ENCODE peak calls at places on chromosomes 5 and 9, in six cellular contexts. One of them, this sample, is unnamed.

GRCh38 chr9:119137479-119137878 is 231.8 kb downstream of the BRINP1 start:
- DNase-seq in PC-3: no peak
- DNase-seq in body of pancreas: no peak
- DNase-seq in cardiac fibroblast: no peak
- DNase-seq in endodermal cell: no peak
- DNase-seq in AG04450: no peak
- DNase-seq in this sample: no peak

GRCh38 chr5:100464418-100464817 is 70.8 kb upstream of the FAM174A start:
- DNase-seq in PC-3: peak
- DNase-seq in body of pancreas: no peak
- DNase-seq in cardiac fibroblast: peak
- DNase-seq in endodermal cell: no peak
- DNase-seq in AG04450: peak
- DNase-seq in this sample: no peak

GRCh38 chr5:165370233-165370632 is 1864.8 kb downstream of the MAT2B start:
- DNase-seq in PC-3: no peak
- DNase-seq in body of pancreas: no peak
- DNase-seq in cardiac fibroblast: no peak
- DNase-seq in endodermal cell: no peak
- DNase-seq in AG04450: no peak
- DNase-seq in this sample: no peak

GRCh38 chr5:143311428-143311827 is 92.1 kb downstream of the NR3C1 start:
- DNase-seq in PC-3: peak
- DNase-seq in body of pancreas: no peak
- DNase-seq in cardiac fibroblast: peak
- DNase-seq in endodermal cell: no peak
- DNase-seq in AG04450: peak
- DNase-seq in this sample: peak

GRCh38 chr5:39376293-39376714 is 12.0 kb upstream of the C9 start:
- DNase-seq in PC-3: peak
- DNase-seq in body of pancreas: peak
- DNase-seq in cardiac fibroblast: peak
- DNase-seq in endodermal cell: peak
- DNase-seq in AG04450: no peak
- DNase-seq in this sample: peak

GRCh38 chr5:132065351-132065937 is 5.0 kb downstream of the IL3 start:
- DNase-seq in PC-3: peak
- DNase-seq in body of pancreas: peak
- DNase-seq in cardiac fibroblast: peak
- DNase-seq in endodermal cell: peak
- DNase-seq in AG04450: peak
- DNase-seq in this sample: peak

GRCh38 chr9:69888876-69889585 is 68.4 kb downstream of the CFAP95 start:
- DNase-seq in PC-3: peak
- DNase-seq in body of pancreas: no peak
- DNase-seq in cardiac fibroblast: no peak
- DNase-seq in endodermal cell: no peak
- DNase-seq in AG04450: no peak
- DNase-seq in this sample: no peak

GRCh38 chr5:10932426-10932825 is 171.4 kb upstream of the DAP start:
- DNase-seq in PC-3: no peak
- DNase-seq in body of pancreas: no peak
- DNase-seq in cardiac fibroblast: no peak
- DNase-seq in endodermal cell: no peak
- DNase-seq in AG04450: no peak
- DNase-seq in this sample: no peak

GRCh38 chr5:140312067-140312790 is 9.3 kb upstream of the PFDN1 start:
- DNase-seq in PC-3: peak
- DNase-seq in body of pancreas: peak
- DNase-seq in cardiac fibroblast: peak
- DNase-seq in endodermal cell: peak
- DNase-seq in AG04450: peak
- DNase-seq in this sample: peak

GRCh38 chr5:43420241-43420640 is 8.1 kb upstream of the CCL28 start:
- DNase-seq in PC-3: no peak
- DNase-seq in body of pancreas: no peak
- DNase-seq in cardiac fibroblast: peak
- DNase-seq in endodermal cell: peak
- DNase-seq in AG04450: no peak
- DNase-seq in this sample: no peak

DNA sequence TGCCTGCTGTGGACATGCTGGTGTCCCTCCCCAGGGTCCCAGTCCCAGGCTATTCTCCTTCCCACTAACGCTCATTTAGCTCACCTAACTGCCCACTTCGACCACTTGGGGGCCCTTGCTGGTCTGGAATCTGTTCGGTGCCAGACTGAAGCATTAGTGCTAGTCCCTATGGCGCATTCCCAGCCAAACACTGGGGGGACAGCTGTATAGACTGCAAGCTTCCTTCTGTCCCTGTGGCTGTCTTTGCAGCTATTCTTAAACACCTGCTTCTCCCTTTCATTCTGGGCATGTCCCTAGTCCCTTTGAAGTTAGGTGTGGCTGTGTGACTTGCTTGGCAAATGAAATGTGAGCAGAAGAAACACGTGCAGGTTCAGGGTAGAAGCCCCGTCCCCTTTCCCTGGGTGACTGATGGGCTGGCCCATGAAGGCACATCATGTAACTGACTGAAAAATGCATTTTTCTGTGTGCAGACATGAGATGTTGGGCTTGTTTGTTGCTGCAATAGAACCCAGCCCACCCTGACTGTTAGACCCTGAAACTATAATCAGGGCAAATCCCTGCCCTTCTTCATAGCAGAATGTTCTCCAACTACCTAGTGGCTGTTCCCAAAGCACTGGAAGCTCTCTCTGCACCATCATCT is 134.4 kb downstream of the BARX1 start:
- DNase-seq in PC-3: peak
- DNase-seq in body of pancreas: no peak
- DNase-seq in cardiac fibroblast: no peak
- DNase-seq in endodermal cell: peak
- DNase-seq in AG04450: no peak
- DNase-seq in this sample: peak
- TF ChIP-seq CTCF in PC-3: peak
- TF ChIP-seq CTCF in body of pancreas: no peak
- TF ChIP-seq CTCF in cardiac fibroblast: no peak
- TF ChIP-seq CTCF in endodermal cell: peak
- TF ChIP-seq CTCF in AG04450: no peak
- TF ChIP-seq CTCF in this sample: peak

DNA sequence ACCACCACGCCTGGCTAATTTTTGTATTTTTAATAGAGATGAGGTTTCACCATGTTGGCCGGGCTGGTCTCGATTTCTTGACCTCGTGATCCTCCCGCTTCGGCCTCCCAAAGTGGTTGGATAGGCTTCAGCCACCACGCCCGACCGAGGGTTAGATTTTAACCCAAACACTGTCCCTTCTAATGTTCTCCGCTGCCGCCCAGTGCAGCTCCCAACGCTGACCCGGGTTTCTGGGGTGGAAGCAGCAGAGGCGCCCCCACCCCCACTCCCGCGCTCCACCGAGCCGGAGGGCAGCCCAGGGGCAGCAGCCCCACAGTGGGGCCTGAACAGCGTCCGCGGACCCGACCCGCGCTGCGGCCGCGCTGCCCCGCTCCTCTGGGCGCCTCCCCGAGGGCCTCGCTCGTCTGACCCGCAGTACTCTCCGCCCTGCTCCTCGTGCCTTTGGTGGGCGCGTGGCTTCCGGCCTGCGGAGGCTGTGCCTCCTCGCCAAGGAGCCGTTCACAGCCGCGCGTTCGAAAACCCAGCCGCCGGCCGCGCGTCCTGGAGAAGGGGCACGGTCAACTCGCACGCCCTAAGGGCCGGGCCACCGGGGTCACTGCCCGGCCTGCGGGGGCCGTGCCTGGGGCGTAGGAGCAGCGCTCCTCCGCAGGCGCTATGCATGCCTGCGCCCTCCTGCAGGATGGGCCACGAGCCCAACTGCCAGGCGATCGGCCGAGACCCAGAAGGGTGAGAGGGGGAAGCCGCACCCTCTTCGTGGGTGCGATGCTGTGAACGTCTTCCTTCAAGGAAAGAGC is 83.0 kb downstream of the HSD17B3 start:
- DNase-seq in PC-3: no peak
- DNase-seq in body of pancreas: no peak
- DNase-seq in cardiac fibroblast: no peak
- DNase-seq in endodermal cell: no peak
- DNase-seq in AG04450: no peak
- DNase-seq in this sample: no peak
- H3K4me3 ChIP-seq in PC-3: no peak
- H3K4me3 ChIP-seq in body of pancreas: no peak
- H3K4me3 ChIP-seq in cardiac fibroblast: no peak
- H3K4me3 ChIP-seq in endodermal cell: no peak
- H3K4me3 ChIP-seq in AG04450: no peak
- H3K4me3 ChIP-seq in this sample: no peak

GRCh38 chr5:80231243-80231642 is 24.6 kb downstream of the SERINC5 start:
- DNase-seq in PC-3: peak
- DNase-seq in body of pancreas: no peak
- DNase-seq in cardiac fibroblast: peak
- DNase-seq in endodermal cell: no peak
- DNase-seq in AG04450: no peak
- DNase-seq in this sample: no peak
- TF ChIP-seq CTCF in PC-3: no peak
- TF ChIP-seq CTCF in body of pancreas: no peak
- TF ChIP-seq CTCF in cardiac fibroblast: no peak
- TF ChIP-seq CTCF in endodermal cell: no peak
- TF ChIP-seq CTCF in AG04450: no peak
- TF ChIP-seq CTCF in this sample: no peak

DNA sequence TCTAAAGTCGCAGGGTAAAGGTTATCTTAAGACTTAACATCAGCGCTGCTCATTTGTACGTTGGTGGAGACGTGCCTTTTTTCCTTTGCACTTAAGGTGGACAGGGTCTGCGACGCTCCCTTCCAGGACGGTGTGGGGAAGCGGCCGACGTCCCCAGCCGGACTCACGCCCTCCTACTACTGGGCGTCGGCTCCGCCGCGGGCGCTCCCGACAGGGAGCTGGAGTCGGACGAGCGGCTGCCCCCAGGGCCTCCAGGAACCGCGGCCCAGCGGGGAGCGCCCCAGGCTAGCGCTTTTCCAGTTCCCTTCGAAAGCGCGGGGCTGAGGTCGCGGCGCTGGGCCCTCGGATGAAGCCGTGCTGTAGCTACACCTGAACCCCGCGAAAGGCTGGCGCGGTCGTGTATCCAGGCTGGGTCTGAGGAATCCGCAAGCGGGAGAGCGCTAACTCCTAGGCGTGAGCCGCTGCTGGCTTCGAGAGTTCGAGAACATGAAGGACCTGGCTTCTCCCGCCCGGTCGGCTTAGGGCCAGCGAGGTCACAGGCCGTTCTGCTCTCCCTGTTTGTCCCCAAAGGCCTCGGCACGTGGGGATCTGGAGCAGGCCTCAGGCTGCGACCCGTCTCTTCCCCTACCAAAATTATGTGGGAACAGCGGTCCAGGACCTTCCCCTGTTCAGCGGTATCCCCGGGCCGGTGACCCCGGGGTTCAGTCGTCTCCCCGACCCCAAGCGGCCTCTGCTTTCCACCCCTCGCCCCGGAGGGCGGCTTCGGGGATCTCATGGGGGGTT is 3.8 kb upstream of the DMRT3 start:
- DNase-seq in PC-3: no peak
- DNase-seq in body of pancreas: no peak
- DNase-seq in cardiac fibroblast: no peak
- DNase-seq in endodermal cell: peak
- DNase-seq in AG04450: no peak
- DNase-seq in this sample: no peak
- H3K4me3 ChIP-seq in PC-3: no peak
- H3K4me3 ChIP-seq in body of pancreas: peak
- H3K4me3 ChIP-seq in cardiac fibroblast: no peak
- H3K4me3 ChIP-seq in endodermal cell: peak
- H3K4me3 ChIP-seq in AG04450: no peak
- H3K4me3 ChIP-seq in this sample: no peak

DNA sequence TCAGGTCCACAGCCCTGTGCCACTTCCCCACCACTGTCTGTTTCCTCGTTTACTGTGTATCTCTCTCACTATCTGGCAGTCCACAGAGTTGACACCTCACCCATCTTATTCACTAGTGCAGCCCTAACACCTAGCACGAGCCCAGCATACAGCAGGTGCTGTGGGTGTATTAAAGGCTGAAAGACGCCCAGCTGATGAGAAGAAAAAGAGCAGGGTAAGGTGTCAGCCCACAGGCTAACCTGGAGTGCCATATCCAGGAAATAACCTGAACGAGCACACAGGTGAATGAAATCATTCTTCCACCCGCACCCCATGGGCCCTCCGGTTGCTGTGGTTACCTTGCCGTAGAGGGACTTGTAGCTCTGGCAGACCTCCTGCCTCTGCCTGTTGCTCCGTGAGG is 18.6 kb downstream of the ANXA6 start:
- DNase-seq in PC-3: no peak
- DNase-seq in body of pancreas: no peak
- DNase-seq in cardiac fibroblast: no peak
- DNase-seq in endodermal cell: no peak
- DNase-seq in AG04450: no peak
- DNase-seq in this sample: no peak
- TF ChIP-seq CTCF in PC-3: no peak
- TF ChIP-seq CTCF in body of pancreas: no peak
- TF ChIP-seq CTCF in cardiac fibroblast: no peak
- TF ChIP-seq CTCF in endodermal cell: no peak
- TF ChIP-seq CTCF in AG04450: no peak
- TF ChIP-seq CTCF in this sample: no peak

DNA sequence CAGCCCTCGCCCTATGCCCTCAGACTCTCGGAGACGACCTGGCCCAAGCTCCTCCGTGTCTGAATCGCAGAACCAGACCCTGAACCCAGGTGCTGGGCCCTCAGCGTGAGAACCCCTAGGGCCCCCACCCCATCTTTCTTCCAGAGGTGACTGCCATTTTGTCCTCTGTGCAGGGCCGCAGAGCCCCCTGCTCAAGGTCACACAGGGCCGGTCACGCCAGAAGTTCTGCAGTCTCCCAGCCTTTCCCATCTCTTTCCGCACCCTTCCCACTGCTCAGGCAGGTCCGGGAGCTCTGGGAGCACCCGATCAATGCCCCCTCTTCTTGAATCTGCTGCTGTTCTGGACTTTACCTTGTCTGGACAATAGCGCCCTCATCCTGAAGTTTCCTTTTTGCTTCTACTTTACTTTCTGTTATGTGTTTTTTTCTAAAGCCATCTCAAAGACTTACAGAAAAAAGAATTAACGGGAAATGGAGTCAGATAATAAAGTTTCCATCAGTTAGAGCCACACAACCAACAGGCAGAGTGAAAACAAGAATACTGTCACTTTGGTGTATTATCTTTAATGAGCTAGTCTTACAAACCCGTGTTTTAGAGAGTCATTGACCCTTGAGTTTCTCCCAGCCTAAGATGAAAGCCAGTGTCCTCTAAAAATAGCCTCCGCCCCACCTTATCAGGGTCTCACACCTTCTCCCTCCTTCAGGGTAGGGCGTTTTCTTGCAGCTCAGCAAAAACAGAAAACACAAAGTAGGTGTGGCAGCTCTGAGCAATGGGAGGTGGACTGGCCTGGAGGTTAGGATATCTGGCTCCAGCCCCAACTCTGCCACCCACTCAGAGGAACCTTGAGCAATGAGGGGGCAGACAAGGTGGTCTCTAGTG is 1.8 kb downstream of the TMOD1 start:
- DNase-seq in PC-3: no peak
- DNase-seq in body of pancreas: peak
- DNase-seq in cardiac fibroblast: no peak
- DNase-seq in endodermal cell: peak
- DNase-seq in AG04450: no peak
- DNase-seq in this sample: no peak
- H3K4me3 ChIP-seq in PC-3: no peak
- H3K4me3 ChIP-seq in body of pancreas: peak
- H3K4me3 ChIP-seq in cardiac fibroblast: no peak
- H3K4me3 ChIP-seq in endodermal cell: peak
- H3K4me3 ChIP-seq in AG04450: no peak
- H3K4me3 ChIP-seq in this sample: no peak

This sample was measured in NB4.